ENCODE peak calls at places on chromosomes 1 and 21, in nine cellular contexts. P, A, U, C, M, D, X, Z and E are unnamed samples.

GRCh38 chr1:114746450-114747121 is 11.2 kb downstream of the CSDE1 start:
- DNase-seq in C (no peak), M (no peak), A (no peak), P (no peak), U (no peak), D (no peak), X (no peak), Z (no peak), E (no peak)

GRCh38 chr1:51101976-51102375 is at the start of gene C1orf185:
- DNase-seq in U (no peak), P (no peak), D (no peak), M (no peak), Z (no peak), A (no peak), X (no peak), C (no peak), E (no peak)

GRCh38 chr1:223244366-223245103 is 101.5 kb upstream of the TLR5 start:
- DNase-seq in D (no peak), X (peak; percentile 26), P (no peak), Z (no peak), M (no peak), C (peak; percentile 18), U (no peak), A (peak; percentile 9), E (no peak)

GRCh38 chr1:35190784-35191183 is 2.2 kb downstream of the SFPQ start:
- DNase-seq in C (no peak), A (no peak), Z (no peak), M (no peak), D (no peak), U (no peak), P (no peak), X (no peak), E (no peak)

GRCh38 chr1:236451796-236452373 is 57.8 kb downstream of the EDARADD start:
- DNase-seq in U (no peak), D (no peak), X (no peak), A (peak; percentile 59), Z (no peak), C (peak; percentile 51), M (no peak), P (no peak), E (no peak)

GRCh38 chr1:215835951-215836350 is 268.8 kb downstream of the KCTD3 start:
- DNase-seq in M (no peak), A (no peak), U (no peak), Z (no peak), C (no peak), X (peak; percentile 17), P (no peak), D (no peak), E (no peak)

GRCh38 chr1:225474439-225474985 is 46.7 kb upstream of the LBR start:
- DNase-seq in A (no peak), U (no peak), C (no peak), X (no peak), D (no peak), Z (no peak), P (peak; percentile 86), M (no peak), E (no peak)

GRCh38 chr1:87330201-87330953 is 1.7 kb downstream of the LMO4 start:
- DNase-seq in A (no peak), P (no peak), C (peak; percentile 47), U (no peak), M (no peak), D (peak; percentile 79), X (peak; percentile 47), Z (peak; percentile 49), E (no peak)

GRCh38 chr1:47751188-47751587 is 246.0 kb downstream of the TRABD2B start:
- DNase-seq in U (no peak), M (no peak), X (no peak), D (no peak), C (no peak), A (no peak), Z (no peak), P (no peak), E (no peak)

GRCh38 chr21:15638856-15639549 is 90.8 kb upstream of the USP25 start:
- DNase-seq in D (no peak), U (no peak), Z (peak; percentile 47), P (no peak), M (no peak), A (peak; percentile 73), X (no peak), C (no peak), E (no peak)

GRCh38 chr1:171251741-171252300 is 3.5 kb downstream of the FMO1 start:
- DNase-seq in D (peak; percentile 77), Z (no peak), U (no peak), C (peak; percentile 31), M (no peak), X (peak; percentile 42), P (no peak), A (no peak), E (no peak)

GRCh38 chr1:150552692-150553278 is 3.6 kb downstream of the ADAMTSL4 start:
- DNase-seq in A (peak; percentile 51), C (no peak), D (peak; percentile 78), Z (no peak), U (no peak), P (no peak), M (no peak), X (no peak), E (peak; percentile 91)

GRCh38 chr1:161834967-161835366 is 68.8 kb downstream of the ATF6 start:
- DNase-seq in X (no peak), D (no peak), A (no peak), Z (no peak), P (no peak), C (no peak), U (no peak), M (no peak), E (no peak)

GRCh38 chr1:49052102-49052501 is 275.4 kb upstream of the BEND5 start:
- DNase-seq in M (no peak), A (no peak), U (no peak), Z (no peak), P (no peak), C (no peak), X (no peak), D (no peak), E (no peak)

GRCh38 chr1:8663090-8663802 is 154.2 kb downstream of the RERE start:
- DNase-seq in D (no peak), U (no peak), C (no peak), M (no peak), A (no peak), P (no peak), Z (no peak), X (no peak), E (no peak)

GRCh38 chr1:201025571-201026002 is 2.1 kb upstream of the KIF21B start:
- DNase-seq in D (no peak), Z (no peak), U (no peak), X (peak; percentile 72), C (peak; percentile 58), P (no peak), M (no peak), A (no peak), E (no peak)
- TF ChIP-seq CTCF in D (no peak), Z (peak; percentile 16), U (no peak), X (peak; percentile 56), C (no peak), P (no peak), M (no peak), A (peak; percentile 7), E (peak; percentile 70)

DNA sequence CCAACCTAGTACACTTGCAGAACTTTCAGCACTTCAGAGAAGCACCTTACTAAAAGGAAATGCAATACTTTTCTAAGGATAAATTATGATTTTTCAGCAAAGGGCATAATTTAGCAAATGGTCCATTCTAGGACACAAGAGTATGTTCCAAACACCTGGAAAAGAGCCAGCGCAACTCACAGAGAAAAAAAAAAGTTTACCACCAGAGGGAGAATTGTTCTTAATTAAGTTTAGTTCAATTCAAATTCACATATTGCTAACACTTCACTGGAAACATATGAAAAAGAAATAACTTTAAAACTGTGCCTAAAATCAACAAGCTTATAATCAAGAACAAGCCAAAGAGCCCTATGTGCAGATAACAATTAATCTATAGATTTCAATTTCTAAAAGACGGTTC is 338.1 kb downstream of the SEC16B start:
- DNase-seq in D (no peak), M (no peak), A (no peak), Z (no peak), C (no peak), P (no peak), X (no peak), U (no peak), E (no peak)
- TF ChIP-seq CTCF in D (no peak), M (no peak), A (no peak), Z (no peak), C (no peak), P (no peak), X (no peak), U (no peak), E (no peak)

GRCh38 chr1:245997471-245998258 is 509.4 kb downstream of the SMYD3 start:
- DNase-seq in A (no peak), M (no peak), C (no peak), U (peak; percentile 52), Z (no peak), D (no peak), X (peak; percentile 72), P (no peak), E (no peak)

GRCh38 chr1:246000638-246001015 is 506.5 kb downstream of the SMYD3 start:
- DNase-seq in X (peak; percentile 11), M (no peak), Z (no peak), U (no peak), P (no peak), A (no peak), C (no peak), D (no peak), E (no peak)

GRCh38 chr1:246001821-246002220 is 505.3 kb downstream of the SMYD3 start:
- DNase-seq in M (no peak), P (no peak), U (no peak), Z (no peak), X (no peak), A (no peak), C (no peak), D (no peak), E (no peak)

GRCh38 chr1:246001142-246001812 is 505.8 kb downstream of the SMYD3 start:
- DNase-seq in X (peak; percentile 87), U (no peak), P (no peak), C (no peak), A (no peak), Z (no peak), M (no peak), D (no peak), E (no peak)

GRCh38 chr1:245999697-246000637 is 507.1 kb downstream of the SMYD3 start:
- DNase-seq in D (no peak), U (no peak), Z (no peak), C (no peak), M (no peak), P (no peak), X (no peak), A (no peak), E (no peak)
- TF ChIP-seq CTCF in D (no peak), U (no peak), Z (no peak), C (no peak), M (no peak), P (no peak), X (no peak), A (no peak), E (no peak)

DNA sequence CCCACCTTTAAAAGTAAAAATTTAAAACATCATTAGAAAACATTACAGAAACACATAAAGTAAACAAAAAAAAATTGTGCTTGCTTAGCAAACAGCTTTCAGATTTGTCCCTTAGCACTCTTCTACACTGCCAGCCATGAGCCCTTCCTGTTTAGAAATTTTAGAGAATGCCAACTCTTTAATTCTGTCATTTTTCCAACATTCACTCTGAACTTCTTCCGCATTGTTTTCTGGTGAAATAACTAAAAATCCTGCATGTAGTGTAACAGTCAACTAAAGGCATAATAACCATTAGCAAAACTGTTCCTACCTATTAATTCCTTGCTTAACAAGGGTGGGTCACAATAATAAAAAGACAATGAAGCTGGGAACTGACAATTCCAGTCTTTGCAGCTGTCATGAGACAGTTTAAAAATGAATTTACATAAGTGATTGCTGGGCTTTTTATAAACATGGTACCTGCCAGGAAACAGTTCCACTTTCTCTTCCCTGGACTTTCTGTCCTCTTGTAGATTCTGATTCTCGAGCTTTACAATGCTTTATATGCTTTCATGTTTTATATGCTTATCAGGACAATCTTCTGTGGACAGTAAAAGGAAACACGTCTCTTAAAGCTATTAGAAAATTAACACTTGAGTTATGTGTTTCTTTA is 19.0 kb downstream of the GNG12 start:
- DNase-seq in D (no peak), P (no peak), A (no peak), X (no peak), U (no peak), Z (no peak), C (no peak), M (no peak), E (no peak)
- TF ChIP-seq CTCF in D (no peak), P (no peak), A (no peak), X (no peak), U (no peak), Z (no peak), C (no peak), M (no peak), E (no peak)